ENCODE peak calls at places on chromosomes 11 and 22, in six cellular contexts. U is GM12891, R is K562, H is H1, C is HepG2, T is GM12878. P is an unnamed sample.

GRCh38 chr11:123125169-123125568 is 63.2 kb upstream of the HSPA8 start:
- DNase-seq in U (no peak), R (no peak), H (no peak), C (no peak), T (no peak), P (no peak)

GRCh38 chr11:40161855-40162410 is 1297.5 kb downstream of the LRRC4C start:
- DNase-seq in U (no peak), R (no peak), H (no peak), C (no peak), T (no peak), P (no peak)

GRCh38 chr11:67504023-67504949 is 877 bp downstream of the PITPNM1 start:
- DNase-seq in U (no peak), R (peak), H (no peak), C (no peak), T (no peak), P (no peak)

GRCh38 chr11:70267405-70267950 is 3.0 kb upstream of the PPFIA1 start:
- DNase-seq in U (no peak), R (no peak), H (no peak), C (no peak), T (no peak), P (no peak)

GRCh38 chr22:46237453-46238158 is 12.5 kb downstream of the CDPF1 start:
- DNase-seq in U (no peak), R (no peak), H (no peak), C (no peak), T (no peak), P (no peak)

GRCh38 chr22:36775589-36775965 is 342 bp downstream of the IFT27 start:
- DNase-seq in U (peak), R (no peak), H (no peak), C (no peak), T (no peak), P (no peak)

GRCh38 chr22:41048791-41049717 is 43.3 kb upstream of the EP300 start:
- DNase-seq in U (no peak), R (peak), H (no peak), C (peak), T (no peak), P (no peak)

GRCh38 chr22:37913233-37913721 is 7.2 kb downstream of the MICALL1 start:
- DNase-seq in U (no peak), R (peak), H (no peak), C (no peak), T (no peak), P (no peak)

GRCh38 chr22:35212020-35212419 is 45.3 kb upstream of the HMGXB4 start:
- DNase-seq in U (no peak), R (peak), H (no peak), C (no peak), T (no peak), P (no peak)

GRCh38 chr11:26947379-26947844 is 46.5 kb upstream of the FIBIN start:
- DNase-seq in U (no peak), R (no peak), H (no peak), C (no peak), T (no peak), P (no peak)

GRCh38 chr11:48020092-48020755 is 39.9 kb downstream of the PTPRJ start:
- DNase-seq in U (peak), R (no peak), H (no peak), C (no peak), T (peak), P (no peak)

GRCh38 chr11:82682003-82682751 is 51.5 kb downstream of the FAM181B start:
- DNase-seq in U (no peak), R (peak), H (no peak), C (peak), T (peak), P (no peak)

GRCh38 chr11:117730256-117730800 is 66.7 kb downstream of the DSCAML1 start:
- DNase-seq in U (no peak), R (no peak), H (no peak), C (no peak), T (no peak), P (no peak)

GRCh38 chr11:70407814-70408213 is 9.5 kb downstream of the CTTN start:
- DNase-seq in U (no peak), R (no peak), H (no peak), C (no peak), T (no peak), P (no peak)

GRCh38 chr11:19931141-19931767 is 218.6 kb downstream of the NAV2 start:
- DNase-seq in U (no peak), R (no peak), H (no peak), C (no peak), T (no peak), P (no peak)

GRCh38 chr11:28632338-28632737 is 524.1 kb downstream of the METTL15 start:
- DNase-seq in U (no peak), R (no peak), H (no peak), C (no peak), T (no peak), P (no peak)

GRCh38 chr11:16154715-16155396 is 201.5 kb downstream of the SOX6 start:
- DNase-seq in U (no peak), R (no peak), H (no peak), C (peak), T (no peak), P (no peak)

GRCh38 chr11:100777736-100778135 is 90.6 kb downstream of the ARHGAP42 start:
- DNase-seq in U (no peak), R (no peak), H (no peak), C (no peak), T (no peak), P (no peak)

GRCh38 chr11:126332221-126332711 is 23.2 kb upstream of the ST3GAL4 start:
- DNase-seq in U (no peak), R (no peak), H (no peak), C (no peak), T (no peak), P (no peak)

GRCh38 chr22:37453696-37454095 is 26.4 kb upstream of the ELFN2 start:
- DNase-seq in U (no peak), R (no peak), H (no peak), C (no peak), T (no peak), P (no peak)

GRCh38 chr11:35852056-35852455 is 91.8 kb upstream of the LDLRAD3 start:
- DNase-seq in U (no peak), R (no peak), H (no peak), C (no peak), T (no peak), P (no peak)

GRCh38 chr11:117989351-117990102 is 3.3 kb downstream of the IL10RA start:
- DNase-seq in U (no peak), R (no peak), H (no peak), C (no peak), T (no peak), P (no peak)

GRCh38 chr11:43282607-43283440 is 29.0 kb upstream of the API5 start:
- DNase-seq in U (peak), R (peak), H (no peak), C (peak), T (no peak), P (peak)

DNA sequence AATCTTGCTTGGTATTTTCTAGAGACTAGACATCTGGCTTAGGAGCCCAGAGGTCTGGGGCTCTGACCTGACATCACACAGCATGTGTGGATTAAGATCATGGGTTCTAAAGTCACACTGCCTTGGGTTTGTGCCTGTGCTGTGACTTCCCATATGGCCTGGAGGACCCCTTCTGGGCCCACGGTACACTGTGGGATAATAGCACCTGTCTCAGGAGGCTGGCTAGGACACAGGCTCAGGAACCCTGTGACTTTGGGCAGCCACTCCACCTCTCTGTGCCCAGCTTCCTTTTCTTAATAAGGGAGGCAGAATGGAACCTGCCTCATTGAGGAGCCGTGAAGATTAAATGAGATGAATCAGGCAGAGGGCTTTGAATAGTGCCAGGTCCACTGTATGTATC is 99.2 kb upstream of the B3GAT1 start:
- DNase-seq in U (no peak), R (no peak), H (no peak), C (no peak), T (no peak), P (no peak)
- TF ChIP-seq TAF1 in U (no peak), R (no peak), H (no peak), C (no peak), T (no peak), P (no peak)

GRCh38 chr22:23844739-23845202 is 6.0 kb upstream of the DERL3 start:
- DNase-seq in U (no peak), R (no peak), H (no peak), C (no peak), T (no peak), P (no peak)
- TF ChIP-seq POLR2AphosphoS5 in U (no peak), R (no peak), H (no peak), C (no peak), T (no peak), P (no peak)

GRCh38 chr11:77063861-77064260 is 2.9 kb upstream of the CAPN5 start:
- DNase-seq in U (no peak), R (no peak), H (no peak), C (no peak), T (no peak), P (no peak)

GRCh38 chr11:77067776-77068460 is 1.1 kb downstream of the CAPN5 start:
- DNase-seq in U (no peak), R (no peak), H (no peak), C (no peak), T (no peak), P (no peak)

GRCh38 chr11:77066229-77067023 is at the start of gene CAPN5:
- DNase-seq in U (peak), R (peak), H (peak), C (peak), T (no peak), P (peak)

GRCh38 chr11:77064648-77065217 is 2.0 kb upstream of the CAPN5 start:
- DNase-seq in U (no peak), R (no peak), H (no peak), C (no peak), T (no peak), P (no peak)

GRCh38 chr11:77065878-77066228 is 918 bp upstream of the CAPN5 start:
- DNase-seq in U (no peak), R (no peak), H (no peak), C (no peak), T (no peak), P (no peak)
- TF ChIP-seq POLR2A in U (no peak), R (no peak), H (no peak), C (no peak), T (no peak), P (no peak)

GRCh38 chr22:39962071-39962470 is 1.9 kb downstream of the TMA7B start:
- DNase-seq in U (no peak), R (no peak), H (no peak), C (no peak), T (no peak), P (no peak)

GRCh38 chr22:39959640-39960447 is at the start of gene TMA7B:
- DNase-seq in U (no peak), R (peak), H (no peak), C (no peak), T (no peak), P (no peak)

GRCh38 chr22:39958009-39958711 is 2.0 kb upstream of the TMA7B start:
- DNase-seq in U (no peak), R (no peak), H (no peak), C (no peak), T (no peak), P (no peak)

GRCh38 chr22:39958916-39959639 is 1.1 kb upstream of the TMA7B start:
- DNase-seq in U (no peak), R (peak), H (no peak), C (no peak), T (no peak), P (no peak)

GRCh38 chr22:39960791-39961746 is 872 bp downstream of the TMA7B start:
- DNase-seq in U (peak), R (peak), H (no peak), C (no peak), T (peak), P (peak)
- TF ChIP-seq TAF1 in U (no peak), R (no peak), H (no peak), C (no peak), T (no peak), P (no peak)

GRCh38 chr11:78045851-78046485 is 17.7 kb upstream of the THRSP start:
- DNase-seq in U (peak), R (peak), H (no peak), C (peak), T (no peak), P (peak)
- TF ChIP-seq POLR2AphosphoS5 in U (no peak), R (no peak), H (no peak), C (no peak), T (peak), P (no peak)

GRCh38 chr11:134938212-134938611 is 526.2 kb upstream of the B3GAT1 start:
- DNase-seq in U (no peak), R (no peak), H (no peak), C (no peak), T (no peak), P (no peak)

GRCh38 chr11:134940441-134941125 is 528.5 kb upstream of the B3GAT1 start:
- DNase-seq in U (no peak), R (no peak), H (no peak), C (no peak), T (no peak), P (no peak)

GRCh38 chr11:134942633-134943032 is 530.6 kb upstream of the B3GAT1 start:
- DNase-seq in U (no peak), R (no peak), H (no peak), C (no peak), T (no peak), P (no peak)

GRCh38 chr11:134939905-134940304 is 527.9 kb upstream of the B3GAT1 start:
- DNase-seq in U (no peak), R (peak), H (no peak), C (peak), T (no peak), P (no peak)

GRCh38 chr11:134939046-134939445 is 527.0 kb upstream of the B3GAT1 start:
- DNase-seq in U (no peak), R (no peak), H (no peak), C (no peak), T (no peak), P (no peak)
- TF ChIP-seq POLR2A in U (no peak), R (no peak), H (no peak), C (no peak), T (no peak), P (no peak)

GRCh38 chr22:25357606-25358420 is 138.4 kb downstream of the CRYBB2 start:
- DNase-seq in U (no peak), R (no peak), H (no peak), C (no peak), T (no peak), P (no peak)
- TF ChIP-seq TAF1 in U (no peak), R (no peak), H (no peak), C (no peak), T (no peak), P (no peak)

DNA sequence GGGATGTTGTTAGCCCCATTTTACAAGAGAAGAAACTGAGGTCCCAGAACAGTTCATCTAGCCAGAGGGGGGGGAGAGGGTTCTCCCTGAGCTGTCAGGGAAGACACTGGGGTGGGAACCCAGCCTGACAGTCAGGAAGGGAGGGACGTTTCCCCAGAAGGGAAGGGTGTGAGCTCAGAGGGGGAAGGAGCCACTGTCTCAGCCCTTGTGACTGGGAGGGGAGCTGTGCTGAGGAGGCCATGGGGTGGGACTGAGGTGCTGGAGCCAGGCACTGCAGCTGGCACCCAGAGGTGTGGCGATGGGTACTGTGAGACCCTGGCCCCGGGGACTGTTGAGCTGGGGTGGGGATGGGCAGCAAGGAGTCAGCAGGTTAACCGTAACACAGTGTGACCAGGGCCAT is 35.7 kb downstream of the DAGLA start:
- DNase-seq in U (no peak), R (no peak), H (no peak), C (no peak), T (no peak), P (no peak)
- TF ChIP-seq POLR2AphosphoS5 in U (no peak), R (no peak), H (no peak), C (no peak), T (no peak), P (no peak)